ENCODE peak calls at places on chromosomes 4 and X, in six cellular contexts. One of them, this sample, is unnamed.

GRCh38 chr4:79958511-79959264 is 114.3 kb downstream of the ANTXR2 start:
- DNase-seq in heart right ventricle: no peak
- DNase-seq in mucosa of descending colon: no peak
- DNase-seq in AG04450: no peak
- DNase-seq in activated CD8-positive, alpha-beta T cell treated with anti-CD3 and anti-CD28 coated beads for 36 hours: no peak
- DNase-seq in astrocyte of the spinal cord: no peak
- DNase-seq in this sample: no peak

GRCh38 chr4:168995537-168996295 is 14.3 kb downstream of the CBR4 start:
- DNase-seq in heart right ventricle: no peak
- DNase-seq in mucosa of descending colon: no peak
- DNase-seq in AG04450: no peak
- DNase-seq in activated CD8-positive, alpha-beta T cell treated with anti-CD3 and anti-CD28 coated beads for 36 hours: no peak
- DNase-seq in astrocyte of the spinal cord: peak
- DNase-seq in this sample: no peak

GRCh38 chr4:163070023-163070422 is 96.7 kb downstream of the NAF1 start:
- DNase-seq in heart right ventricle: no peak
- DNase-seq in mucosa of descending colon: no peak
- DNase-seq in AG04450: no peak
- DNase-seq in activated CD8-positive, alpha-beta T cell treated with anti-CD3 and anti-CD28 coated beads for 36 hours: no peak
- DNase-seq in astrocyte of the spinal cord: no peak
- DNase-seq in this sample: no peak

GRCh38 chrX:134685662-134686061 is 27.4 kb upstream of the PLAC1 start:
- DNase-seq in heart right ventricle: no peak
- DNase-seq in mucosa of descending colon: no peak
- DNase-seq in AG04450: no peak
- DNase-seq in activated CD8-positive, alpha-beta T cell treated with anti-CD3 and anti-CD28 coated beads for 36 hours: no peak
- DNase-seq in astrocyte of the spinal cord: peak
- DNase-seq in this sample: no peak

GRCh38 chr4:134935320-134935719 is 733.7 kb upstream of the PABPC4L start:
- DNase-seq in heart right ventricle: no peak
- DNase-seq in mucosa of descending colon: no peak
- DNase-seq in AG04450: no peak
- DNase-seq in activated CD8-positive, alpha-beta T cell treated with anti-CD3 and anti-CD28 coated beads for 36 hours: peak
- DNase-seq in astrocyte of the spinal cord: no peak
- DNase-seq in this sample: no peak

GRCh38 chr4:86472377-86473019 is 112.6 kb upstream of the MAPK10 start:
- DNase-seq in heart right ventricle: no peak
- DNase-seq in mucosa of descending colon: no peak
- DNase-seq in AG04450: no peak
- DNase-seq in activated CD8-positive, alpha-beta T cell treated with anti-CD3 and anti-CD28 coated beads for 36 hours: no peak
- DNase-seq in astrocyte of the spinal cord: no peak
- DNase-seq in this sample: no peak

GRCh38 chr4:57053508-57053907 is 56.7 kb downstream of the IGFBP7 start:
- DNase-seq in heart right ventricle: no peak
- DNase-seq in mucosa of descending colon: no peak
- DNase-seq in AG04450: no peak
- DNase-seq in activated CD8-positive, alpha-beta T cell treated with anti-CD3 and anti-CD28 coated beads for 36 hours: no peak
- DNase-seq in astrocyte of the spinal cord: peak
- DNase-seq in this sample: no peak

GRCh38 chr4:17385403-17385802 is 126.5 kb downstream of the QDPR start:
- DNase-seq in heart right ventricle: peak
- DNase-seq in mucosa of descending colon: no peak
- DNase-seq in AG04450: no peak
- DNase-seq in activated CD8-positive, alpha-beta T cell treated with anti-CD3 and anti-CD28 coated beads for 36 hours: peak
- DNase-seq in astrocyte of the spinal cord: peak
- DNase-seq in this sample: peak

GRCh38 chr4:47623916-47624554 is 139.0 kb downstream of the ATP10D start:
- DNase-seq in heart right ventricle: no peak
- DNase-seq in mucosa of descending colon: no peak
- DNase-seq in AG04450: peak
- DNase-seq in activated CD8-positive, alpha-beta T cell treated with anti-CD3 and anti-CD28 coated beads for 36 hours: no peak
- DNase-seq in astrocyte of the spinal cord: peak
- DNase-seq in this sample: no peak

GRCh38 chr4:87967193-87967592 is 8.3 kb upstream of the SPP1 start:
- DNase-seq in heart right ventricle: no peak
- DNase-seq in mucosa of descending colon: no peak
- DNase-seq in AG04450: no peak
- DNase-seq in activated CD8-positive, alpha-beta T cell treated with anti-CD3 and anti-CD28 coated beads for 36 hours: no peak
- DNase-seq in astrocyte of the spinal cord: no peak
- DNase-seq in this sample: peak

GRCh38 chr4:153901220-153901619 is 112.3 kb upstream of the SFRP2 start:
- DNase-seq in heart right ventricle: no peak
- DNase-seq in mucosa of descending colon: no peak
- DNase-seq in AG04450: no peak
- DNase-seq in activated CD8-positive, alpha-beta T cell treated with anti-CD3 and anti-CD28 coated beads for 36 hours: no peak
- DNase-seq in astrocyte of the spinal cord: no peak
- DNase-seq in this sample: no peak

GRCh38 chrX:11143931-11144678 is 33.0 kb downstream of the HCCS start:
- DNase-seq in heart right ventricle: peak
- DNase-seq in mucosa of descending colon: peak
- DNase-seq in AG04450: peak
- DNase-seq in activated CD8-positive, alpha-beta T cell treated with anti-CD3 and anti-CD28 coated beads for 36 hours: peak
- DNase-seq in astrocyte of the spinal cord: peak
- DNase-seq in this sample: peak

GRCh38 chr4:60133414-60133813 is 1066.7 kb upstream of the ADGRL3 start:
- DNase-seq in heart right ventricle: no peak
- DNase-seq in mucosa of descending colon: no peak
- DNase-seq in AG04450: peak
- DNase-seq in activated CD8-positive, alpha-beta T cell treated with anti-CD3 and anti-CD28 coated beads for 36 hours: no peak
- DNase-seq in astrocyte of the spinal cord: peak
- DNase-seq in this sample: no peak

GRCh38 chr4:19711871-19712270 is 539.8 kb upstream of the SLIT2 start:
- DNase-seq in heart right ventricle: no peak
- DNase-seq in mucosa of descending colon: no peak
- DNase-seq in AG04450: peak
- DNase-seq in activated CD8-positive, alpha-beta T cell treated with anti-CD3 and anti-CD28 coated beads for 36 hours: no peak
- DNase-seq in astrocyte of the spinal cord: peak
- DNase-seq in this sample: no peak

GRCh38 chr4:163109967-163110366 is 56.7 kb downstream of the NAF1 start:
- DNase-seq in heart right ventricle: no peak
- DNase-seq in mucosa of descending colon: no peak
- DNase-seq in AG04450: no peak
- DNase-seq in activated CD8-positive, alpha-beta T cell treated with anti-CD3 and anti-CD28 coated beads for 36 hours: no peak
- DNase-seq in astrocyte of the spinal cord: no peak
- DNase-seq in this sample: no peak

GRCh38 chr4:1797298-1797860 is 4.3 kb downstream of the FGFR3 start:
- DNase-seq in heart right ventricle: no peak
- DNase-seq in mucosa of descending colon: no peak
- DNase-seq in AG04450: no peak
- DNase-seq in activated CD8-positive, alpha-beta T cell treated with anti-CD3 and anti-CD28 coated beads for 36 hours: no peak
- DNase-seq in astrocyte of the spinal cord: no peak
- DNase-seq in this sample: peak

GRCh38 chr4:154779362-154779947 is 1.6 kb upstream of the RBM46 start:
- DNase-seq in heart right ventricle: no peak
- DNase-seq in mucosa of descending colon: no peak
- DNase-seq in AG04450: peak
- DNase-seq in activated CD8-positive, alpha-beta T cell treated with anti-CD3 and anti-CD28 coated beads for 36 hours: no peak
- DNase-seq in astrocyte of the spinal cord: peak
- DNase-seq in this sample: no peak

GRCh38 chrX:1384738-1385250 is 7.1 kb downstream of the SLC25A6 start:
- DNase-seq in heart right ventricle: no peak
- DNase-seq in mucosa of descending colon: no peak
- DNase-seq in AG04450: no peak
- DNase-seq in activated CD8-positive, alpha-beta T cell treated with anti-CD3 and anti-CD28 coated beads for 36 hours: no peak
- DNase-seq in astrocyte of the spinal cord: no peak
- DNase-seq in this sample: no peak

GRCh38 chr4:26320159-26320452 is 708 bp upstream of the RBPJ start:
- DNase-seq in heart right ventricle: no peak
- DNase-seq in mucosa of descending colon: no peak
- DNase-seq in AG04450: no peak
- DNase-seq in activated CD8-positive, alpha-beta T cell treated with anti-CD3 and anti-CD28 coated beads for 36 hours: peak
- DNase-seq in astrocyte of the spinal cord: no peak
- DNase-seq in this sample: no peak

GRCh38 chr4:110032603-110033002 is 119.9 kb downstream of the EGF start:
- DNase-seq in heart right ventricle: no peak
- DNase-seq in mucosa of descending colon: no peak
- DNase-seq in AG04450: no peak
- DNase-seq in activated CD8-positive, alpha-beta T cell treated with anti-CD3 and anti-CD28 coated beads for 36 hours: no peak
- DNase-seq in astrocyte of the spinal cord: no peak
- DNase-seq in this sample: peak

GRCh38 chr4:139024686-139025085 is 9.1 kb downstream of the NOCT start:
- DNase-seq in heart right ventricle: no peak
- DNase-seq in mucosa of descending colon: no peak
- DNase-seq in AG04450: no peak
- DNase-seq in activated CD8-positive, alpha-beta T cell treated with anti-CD3 and anti-CD28 coated beads for 36 hours: no peak
- DNase-seq in astrocyte of the spinal cord: no peak
- DNase-seq in this sample: no peak

GRCh38 chr4:139027771-139028170 is 12.2 kb downstream of the NOCT start:
- DNase-seq in heart right ventricle: no peak
- DNase-seq in mucosa of descending colon: no peak
- DNase-seq in AG04450: no peak
- DNase-seq in activated CD8-positive, alpha-beta T cell treated with anti-CD3 and anti-CD28 coated beads for 36 hours: no peak
- DNase-seq in astrocyte of the spinal cord: no peak
- DNase-seq in this sample: no peak

GRCh38 chr4:139025841-139026240 is 10.3 kb downstream of the NOCT start:
- DNase-seq in heart right ventricle: no peak
- DNase-seq in mucosa of descending colon: no peak
- DNase-seq in AG04450: no peak
- DNase-seq in activated CD8-positive, alpha-beta T cell treated with anti-CD3 and anti-CD28 coated beads for 36 hours: no peak
- DNase-seq in astrocyte of the spinal cord: no peak
- DNase-seq in this sample: no peak

GRCh38 chr4:139030614-139031235 is 15.1 kb downstream of the NOCT start:
- DNase-seq in heart right ventricle: peak
- DNase-seq in mucosa of descending colon: no peak
- DNase-seq in AG04450: peak
- DNase-seq in activated CD8-positive, alpha-beta T cell treated with anti-CD3 and anti-CD28 coated beads for 36 hours: peak
- DNase-seq in astrocyte of the spinal cord: peak
- DNase-seq in this sample: peak

DNA sequence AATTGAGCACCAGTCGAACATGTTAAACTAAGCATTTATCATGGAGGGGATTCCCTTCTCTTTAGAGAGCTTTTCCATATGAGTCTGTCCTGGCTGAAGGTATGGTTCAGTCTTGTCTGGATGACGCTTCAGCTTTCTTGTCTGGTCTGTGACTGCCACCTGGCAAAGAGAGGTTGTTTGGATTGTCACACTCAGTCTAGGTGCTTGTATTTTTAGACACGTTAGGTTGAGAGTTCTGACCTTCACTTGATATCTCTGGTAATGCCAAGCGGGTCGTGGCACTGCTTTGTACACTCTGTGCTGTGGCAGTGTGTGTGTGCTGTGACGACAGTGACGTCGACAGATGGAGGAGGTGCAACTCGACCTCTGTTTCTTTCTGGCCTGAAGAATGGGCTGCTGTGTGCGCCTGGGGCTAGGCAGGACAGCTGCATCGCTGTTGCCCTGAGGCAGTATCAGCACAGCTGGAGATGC is 12.6 kb downstream of the NOCT start:
- DNase-seq in heart right ventricle: peak
- DNase-seq in mucosa of descending colon: no peak
- DNase-seq in AG04450: no peak
- DNase-seq in activated CD8-positive, alpha-beta T cell treated with anti-CD3 and anti-CD28 coated beads for 36 hours: no peak
- DNase-seq in astrocyte of the spinal cord: no peak
- DNase-seq in this sample: no peak
- TF ChIP-seq CTCF in heart right ventricle: no peak
- TF ChIP-seq CTCF in mucosa of descending colon: no peak
- TF ChIP-seq CTCF in AG04450: no peak
- TF ChIP-seq CTCF in activated CD8-positive, alpha-beta T cell treated with anti-CD3 and anti-CD28 coated beads for 36 hours: no peak
- TF ChIP-seq CTCF in astrocyte of the spinal cord: no peak
- TF ChIP-seq CTCF in this sample: no peak

GRCh38 chr4:185640809-185641675 is 105.7 kb upstream of the PDLIM3 start:
- DNase-seq in heart right ventricle: no peak
- DNase-seq in mucosa of descending colon: no peak
- DNase-seq in AG04450: peak
- DNase-seq in activated CD8-positive, alpha-beta T cell treated with anti-CD3 and anti-CD28 coated beads for 36 hours: no peak
- DNase-seq in astrocyte of the spinal cord: peak
- DNase-seq in this sample: no peak
- TF ChIP-seq CTCF in heart right ventricle: peak
- TF ChIP-seq CTCF in mucosa of descending colon: peak
- TF ChIP-seq CTCF in AG04450: peak
- TF ChIP-seq CTCF in activated CD8-positive, alpha-beta T cell treated with anti-CD3 and anti-CD28 coated beads for 36 hours: no peak
- TF ChIP-seq CTCF in astrocyte of the spinal cord: peak
- TF ChIP-seq CTCF in this sample: peak

DNA sequence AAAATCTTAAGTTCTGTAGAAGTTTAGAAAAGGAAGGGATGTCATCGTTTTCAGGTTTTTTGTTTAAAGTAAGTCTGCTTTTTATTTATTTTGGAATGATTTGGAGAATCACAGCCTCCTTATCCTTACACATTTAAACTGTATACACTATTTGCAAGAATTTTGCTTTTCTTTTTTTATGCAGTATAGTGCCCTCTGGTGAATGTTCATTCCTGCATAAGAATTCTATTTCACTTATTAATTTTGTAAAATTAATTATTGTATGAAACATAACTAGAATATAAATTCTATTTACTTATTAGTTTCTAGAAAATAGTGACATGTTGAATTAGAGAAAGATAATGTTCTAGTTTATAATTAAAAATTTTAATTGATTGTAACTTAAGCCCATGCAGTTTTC is 44.6 kb downstream of the DACH2 start:
- DNase-seq in heart right ventricle: no peak
- DNase-seq in mucosa of descending colon: no peak
- DNase-seq in AG04450: no peak
- DNase-seq in activated CD8-positive, alpha-beta T cell treated with anti-CD3 and anti-CD28 coated beads for 36 hours: no peak
- DNase-seq in astrocyte of the spinal cord: no peak
- DNase-seq in this sample: no peak
- TF ChIP-seq CTCF in heart right ventricle: no peak
- TF ChIP-seq CTCF in mucosa of descending colon: no peak
- TF ChIP-seq CTCF in AG04450: no peak
- TF ChIP-seq CTCF in activated CD8-positive, alpha-beta T cell treated with anti-CD3 and anti-CD28 coated beads for 36 hours: no peak
- TF ChIP-seq CTCF in astrocyte of the spinal cord: no peak
- TF ChIP-seq CTCF in this sample: no peak

DNA sequence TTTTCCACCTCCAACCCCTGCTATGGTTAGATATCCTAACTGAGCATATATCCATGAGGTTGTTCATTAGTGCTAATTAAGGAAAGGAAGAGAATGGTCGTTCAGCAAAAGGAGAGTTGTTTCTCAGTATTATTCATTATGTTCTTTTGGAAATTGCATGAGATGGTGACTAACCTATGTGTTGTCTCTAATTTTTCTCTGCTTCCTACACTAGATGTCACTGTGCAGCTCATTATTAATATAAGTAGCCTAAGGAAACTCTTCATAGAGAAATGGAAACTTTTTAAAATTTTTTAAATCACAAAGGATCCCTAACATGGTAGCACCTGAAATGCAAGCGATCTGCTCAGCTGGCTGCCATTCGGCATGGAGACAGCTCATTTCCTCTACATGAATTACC is 67.7 kb upstream of the FAM9A start:
- DNase-seq in heart right ventricle: no peak
- DNase-seq in mucosa of descending colon: no peak
- DNase-seq in AG04450: no peak
- DNase-seq in activated CD8-positive, alpha-beta T cell treated with anti-CD3 and anti-CD28 coated beads for 36 hours: no peak
- DNase-seq in astrocyte of the spinal cord: peak
- DNase-seq in this sample: no peak
- TF ChIP-seq CTCF in heart right ventricle: peak
- TF ChIP-seq CTCF in mucosa of descending colon: no peak
- TF ChIP-seq CTCF in AG04450: peak
- TF ChIP-seq CTCF in activated CD8-positive, alpha-beta T cell treated with anti-CD3 and anti-CD28 coated beads for 36 hours: no peak
- TF ChIP-seq CTCF in astrocyte of the spinal cord: peak
- TF ChIP-seq CTCF in this sample: no peak

GRCh38 chrX:38438321-38438720 is 85.9 kb downstream of the OTC start:
- DNase-seq in heart right ventricle: no peak
- DNase-seq in mucosa of descending colon: no peak
- DNase-seq in AG04450: no peak
- DNase-seq in activated CD8-positive, alpha-beta T cell treated with anti-CD3 and anti-CD28 coated beads for 36 hours: no peak
- DNase-seq in astrocyte of the spinal cord: no peak
- DNase-seq in this sample: no peak
- TF ChIP-seq CTCF in heart right ventricle: no peak
- TF ChIP-seq CTCF in mucosa of descending colon: no peak
- TF ChIP-seq CTCF in AG04450: no peak
- TF ChIP-seq CTCF in activated CD8-positive, alpha-beta T cell treated with anti-CD3 and anti-CD28 coated beads for 36 hours: no peak
- TF ChIP-seq CTCF in astrocyte of the spinal cord: no peak
- TF ChIP-seq CTCF in this sample: no peak

GRCh38 chrX:107450823-107451509 is 1.5 kb downstream of the FRMPD3 start:
- DNase-seq in heart right ventricle: no peak
- DNase-seq in mucosa of descending colon: no peak
- DNase-seq in AG04450: no peak
- DNase-seq in activated CD8-positive, alpha-beta T cell treated with anti-CD3 and anti-CD28 coated beads for 36 hours: peak
- DNase-seq in astrocyte of the spinal cord: no peak
- DNase-seq in this sample: no peak
- TF ChIP-seq CTCF in heart right ventricle: no peak
- TF ChIP-seq CTCF in mucosa of descending colon: no peak
- TF ChIP-seq CTCF in AG04450: no peak
- TF ChIP-seq CTCF in activated CD8-positive, alpha-beta T cell treated with anti-CD3 and anti-CD28 coated beads for 36 hours: no peak
- TF ChIP-seq CTCF in astrocyte of the spinal cord: peak
- TF ChIP-seq CTCF in this sample: no peak